ENCODE peak calls at places on chromosomes 13 and 19, in eight cellular contexts. X is T-helper 17 cell; E is neural crest cell; K is astrocyte of the hippocampus; M is stromal cell of bone marrow; O is hepatocyte; W is stimulated activated CD4-positive, alpha-beta T cell treated with anti-CD3 and anti-CD28 coated beads, Interleukin-1b, Interleukin-23, amount 100 ng/mL, for 24 hours; V is sigmoid colon. B is an unnamed sample.

GRCh38 chr19:55452381-55453325 is 8.8 kb downstream of the ISOC2 start:
- DNase-seq in O (peak), W (no peak), K (peak), M (no peak), V (peak), X (no peak), E (peak), B (no peak)

GRCh38 chr13:46759861-46760260 is 37.1 kb downstream of the ESD start:
- DNase-seq in O (peak), K (no peak), M (no peak), W (no peak), V (no peak), X (no peak), E (no peak), B (peak)

GRCh38 chr19:17061691-17062090 is 13.6 kb downstream of the HAUS8 start:
- DNase-seq in W (no peak), V (no peak), E (no peak), K (no peak), X (no peak), M (no peak), O (no peak), B (no peak)

GRCh38 chr13:64278493-64278892 is 2862.8 kb upstream of the PCDH20 start:
- DNase-seq in O (no peak), M (peak), W (no peak), E (no peak), V (no peak), X (no peak), K (peak), B (no peak)

GRCh38 chr13:40228486-40228885 is 438.0 kb downstream of the FOXO1 start:
- DNase-seq in W (no peak), V (no peak), E (no peak), O (no peak), K (no peak), M (no peak), X (no peak), B (no peak)

GRCh38 chr13:93230466-93230865 is 3.9 kb downstream of the GPC6 start:
- DNase-seq in W (no peak), M (peak), K (peak), X (no peak), E (no peak), V (no peak), O (peak), B (no peak)

GRCh38 chr19:18053571-18054219 is 33.0 kb downstream of the IL12RB1 start:
- DNase-seq in O (no peak), V (no peak), M (no peak), K (peak), E (no peak), W (no peak), X (no peak), B (no peak)

GRCh38 chr19:49799798-49800376 is 13.2 kb downstream of the FUZ start:
- DNase-seq in O (no peak), E (no peak), M (no peak), V (no peak), X (no peak), K (no peak), W (no peak), B (no peak)

GRCh38 chr13:44013666-44014291 is 134.1 kb downstream of the LACC1 start:
- DNase-seq in W (no peak), X (no peak), E (no peak), V (no peak), M (peak), K (peak), O (peak), B (peak)

GRCh38 chr13:112842343-112842856 is 126.6 kb upstream of the MCF2L start:
- DNase-seq in V (no peak), E (no peak), K (peak), X (no peak), O (no peak), W (no peak), M (peak), B (peak)

GRCh38 chr19:18496167-18496979 is 25.5 kb downstream of the ELL start:
- DNase-seq in X (peak), M (no peak), W (no peak), V (no peak), K (no peak), O (no peak), E (no peak), B (no peak)

GRCh38 chr13:50122465-50122864 is 107.2 kb downstream of the KCNRG start:
- DNase-seq in X (no peak), W (no peak), O (no peak), E (no peak), M (no peak), K (no peak), V (no peak), B (no peak)

GRCh38 chr19:47380559-47380958 is 31.4 kb downstream of the DHX34 start:
- DNase-seq in W (no peak), V (no peak), X (no peak), O (no peak), M (no peak), K (no peak), E (no peak), B (no peak)

GRCh38 chr19:10760268-10760944 is 42.5 kb downstream of the DNM2 start:
- DNase-seq in V (no peak), W (no peak), K (peak), M (no peak), X (no peak), E (no peak), O (peak), B (no peak)

GRCh38 chr13:43307921-43308433 is 284.6 kb downstream of the DNAJC15 start:
- DNase-seq in V (peak), W (no peak), E (no peak), O (peak), K (peak), X (no peak), M (no peak), B (peak)

GRCh38 chr19:57210381-57210780 is 19.1 kb downstream of the ZNF264 start:
- DNase-seq in E (no peak), X (no peak), M (no peak), O (no peak), W (no peak), K (no peak), V (no peak), B (no peak)

GRCh38 chr13:105979586-105979985 is 555.9 kb downstream of the EFNB2 start:
- DNase-seq in V (no peak), E (no peak), O (peak), M (no peak), K (peak), W (no peak), X (no peak), B (no peak)